ENCODE peak calls at places on chromosomes 2 and 18, in four cellular contexts. C, F, U and K are unnamed samples.

GRCh38 chr2:210456571-210456970 is 20.0 kb downstream of the LANCL1 start:
- DNase-seq in F (no peak), U (no peak), C (no peak), K (no peak)

GRCh38 chr18:79883461-79884295 is 67.8 kb downstream of the SLC66A2 start:
- DNase-seq in F (no peak), U (no peak), C (no peak), K (no peak)

GRCh38 chr18:59395226-59396175 is 36.4 kb upstream of the LMAN1 start:
- DNase-seq in F (no peak), C (no peak), U (no peak), K (no peak)

GRCh38 chr2:174634130-174635014 is 36.8 kb upstream of the WIPF1 start:
- DNase-seq in F (peak), U (peak), C (no peak), K (no peak)

GRCh38 chr2:192126912-192127311 is 67.8 kb downstream of the TMEFF2 start:
- DNase-seq in F (no peak), C (no peak), U (no peak), K (no peak)

GRCh38 chr2:196226058-196226747 is 54.8 kb upstream of the STK17B start:
- DNase-seq in U (no peak), C (no peak), F (no peak), K (no peak)

GRCh38 chr18:11994708-11995444 is 13.6 kb downstream of the IMPA2 start:
- DNase-seq in F (no peak), C (peak), U (no peak), K (no peak)

GRCh38 chr2:9675369-9676351 is 44.9 kb upstream of the YWHAQ start:
- DNase-seq in F (no peak), U (no peak), C (no peak), K (peak)

GRCh38 chr2:242030226-242030575 is 160.7 kb downstream of the RTP5 start:
- DNase-seq in C (no peak), U (no peak), F (no peak), K (no peak)

GRCh38 chr2:207879536-207879935 is 109.8 kb upstream of the FZD5 start:
- DNase-seq in U (no peak), F (no peak), C (peak), K (no peak)

GRCh38 chr18:77106331-77106730 is 26.3 kb downstream of the MBP start:
- DNase-seq in U (no peak), F (peak), C (no peak), K (no peak)

GRCh38 chr2:189519631-189520387 is 60.8 kb downstream of the SLC40A1 start:
- DNase-seq in F (no peak), U (no peak), C (no peak), K (no peak)

GRCh38 chr2:159202568-159203071 is 83.9 kb downstream of the WDSUB1 start:
- DNase-seq in C (peak), U (no peak), F (no peak), K (no peak)

GRCh38 chr2:1721706-1722483 is 22.4 kb downstream of the PXDN start:
- DNase-seq in F (no peak), U (no peak), C (no peak), K (no peak)

GRCh38 chr2:120229341-120229740 is 6.1 kb upstream of the TMEM185B start:
- DNase-seq in U (no peak), F (no peak), C (no peak), K (no peak)

GRCh38 chr2:55809875-55810620 is 113.5 kb downstream of the EFEMP1 start:
- DNase-seq in U (no peak), F (no peak), C (no peak), K (no peak)
- TF ChIP-seq CBX5 in U (no peak), F (no peak), C (no peak), K (no peak)

GRCh38 chr2:23478933-23479683 is 94.1 kb downstream of the KLHL29 start:
- DNase-seq in F (no peak), C (no peak), U (no peak), K (no peak)

GRCh38 chr2:23475473-23475872 is 90.5 kb downstream of the KLHL29 start:
- DNase-seq in U (no peak), F (no peak), C (no peak), K (no peak)

GRCh38 chr2:23477392-23477791 is 92.4 kb downstream of the KLHL29 start:
- DNase-seq in U (no peak), C (no peak), F (no peak), K (no peak)

GRCh38 chr2:23476786-23477185 is 91.8 kb downstream of the KLHL29 start:
- DNase-seq in C (no peak), F (no peak), U (no peak), K (no peak)

GRCh38 chr2:23478087-23478932 is 93.3 kb downstream of the KLHL29 start:
- DNase-seq in U (no peak), F (no peak), C (no peak), K (no peak)
- TF ChIP-seq CBX5 in U (no peak), F (no peak), C (no peak), K (no peak)

GRCh38 chr2:61952291-61952690 is 46.8 kb downstream of the COMMD1 start:
- DNase-seq in U (no peak), F (no peak), C (no peak), K (no peak)

GRCh38 chr2:61950571-61951315 is 45.3 kb downstream of the COMMD1 start:
- DNase-seq in F (no peak), C (peak), U (no peak), K (no peak)

GRCh38 chr2:61950133-61950560 is 44.7 kb downstream of the COMMD1 start:
- DNase-seq in F (no peak), C (no peak), U (no peak), K (no peak)

GRCh38 chr2:61949458-61950107 is 44.1 kb downstream of the COMMD1 start:
- DNase-seq in C (no peak), F (no peak), U (no peak), K (no peak)

DNA sequence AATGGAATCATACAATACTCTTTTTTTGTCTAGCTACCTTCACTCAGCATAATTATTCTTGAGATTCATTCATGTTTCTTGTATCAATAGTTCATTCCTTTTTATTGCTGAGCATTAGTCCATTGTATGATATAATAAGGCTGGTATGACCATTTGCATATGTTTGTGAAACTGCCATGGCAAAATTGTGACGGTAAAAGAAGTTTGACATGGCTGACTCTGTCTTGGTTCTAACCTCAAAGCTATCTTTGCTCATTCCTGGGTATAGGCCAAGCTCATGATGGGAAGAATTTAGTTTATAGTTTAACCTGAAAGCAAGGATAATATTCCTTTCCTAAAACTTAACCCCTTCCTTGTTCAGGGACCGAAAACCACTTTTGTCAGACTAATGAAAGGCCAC is 46.4 kb downstream of the COMMD1 start:
- DNase-seq in C (no peak), U (no peak), F (no peak), K (no peak)
- TF ChIP-seq CBX5 in C (no peak), U (no peak), F (no peak), K (no peak)

GRCh38 chr2:134774786-134775641 is 56.2 kb upstream of the TMEM163 start:
- DNase-seq in U (no peak), F (no peak), C (no peak), K (no peak)

GRCh38 chr2:134772493-134773169 is 53.8 kb upstream of the TMEM163 start:
- DNase-seq in C (no peak), U (no peak), F (no peak), K (no peak)

GRCh38 chr2:134771313-134771801 is 52.6 kb upstream of the TMEM163 start:
- DNase-seq in C (no peak), U (no peak), F (no peak), K (no peak)

GRCh38 chr2:134774074-134774742 is 55.4 kb upstream of the TMEM163 start:
- DNase-seq in C (no peak), F (peak), U (no peak), K (no peak)

DNA sequence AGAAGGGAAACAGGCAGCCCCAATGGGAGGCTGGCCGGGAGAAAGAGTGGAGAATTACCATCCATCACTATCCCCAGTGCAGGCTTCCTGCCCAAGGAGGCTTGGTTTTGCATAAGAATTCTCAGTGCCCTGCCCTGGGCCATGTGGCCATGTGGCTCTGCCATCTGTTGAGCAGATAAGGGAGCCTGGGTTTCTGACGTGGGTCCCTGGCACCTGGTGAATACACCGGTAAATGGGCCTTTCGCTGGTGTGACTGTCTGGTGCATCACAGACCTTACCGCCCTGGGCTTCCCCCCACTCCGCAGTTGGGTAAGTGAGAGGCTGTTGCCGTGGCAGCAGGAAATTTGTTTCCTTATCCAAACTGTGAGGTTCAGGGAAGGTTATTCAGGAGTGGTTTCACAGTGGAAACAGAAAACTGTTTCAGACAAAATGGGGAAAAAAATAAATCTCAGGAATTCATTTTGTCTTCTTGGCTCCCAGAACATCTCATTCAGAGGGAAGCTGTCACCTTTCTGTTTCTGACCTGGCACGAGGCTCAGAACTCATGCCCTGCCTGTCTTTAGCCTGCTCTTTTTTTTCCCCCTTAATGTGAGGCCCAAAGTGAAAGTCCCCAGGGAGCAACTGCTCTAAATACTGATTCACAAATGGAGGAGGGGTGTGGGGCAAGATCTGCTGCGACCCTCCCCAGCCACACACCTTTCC is 54.7 kb upstream of the TMEM163 start:
- DNase-seq in U (no peak), F (no peak), C (no peak), K (peak)
- TF ChIP-seq CBX5 in U (no peak), F (no peak), C (no peak), K (no peak)

GRCh38 chr2:107248932-107249331 is 363.0 kb upstream of the ST6GAL2 start:
- DNase-seq in U (no peak), C (no peak), F (no peak), K (no peak)
- TF ChIP-seq CBX5 in U (no peak), C (no peak), F (no peak), K (no peak)

GRCh38 chr18:58213931-58214431 is 170.0 kb downstream of the NEDD4L start:
- DNase-seq in C (no peak), F (no peak), U (no peak), K (no peak)

GRCh38 chr18:58211510-58211909 is 167.5 kb downstream of the NEDD4L start:
- DNase-seq in F (no peak), U (no peak), C (no peak), K (no peak)

GRCh38 chr18:58215005-58215404 is 171.0 kb downstream of the NEDD4L start:
- DNase-seq in F (no peak), C (no peak), U (no peak), K (no peak)

GRCh38 chr18:58212274-58212673 is 168.2 kb downstream of the NEDD4L start:
- DNase-seq in C (no peak), F (no peak), U (peak), K (no peak)

GRCh38 chr18:58213445-58213844 is 169.4 kb downstream of the NEDD4L start:
- DNase-seq in C (no peak), F (no peak), U (no peak), K (no peak)
- TF ChIP-seq CBX5 in C (no peak), F (no peak), U (no peak), K (no peak)

GRCh38 chr18:44509048-44509447 is 171.6 kb upstream of the SETBP1 start:
- DNase-seq in U (no peak), C (no peak), F (no peak), K (no peak)
- TF ChIP-seq CBX5 in U (no peak), C (no peak), F (no peak), K (no peak)

GRCh38 chr2:25358249-25358815 is 16.6 kb upstream of the DNMT3A start:
- DNase-seq in C (no peak), F (no peak), U (no peak), K (no peak)
- TF ChIP-seq CBX5 in C (no peak), F (no peak), U (no peak), K (no peak)

DNA sequence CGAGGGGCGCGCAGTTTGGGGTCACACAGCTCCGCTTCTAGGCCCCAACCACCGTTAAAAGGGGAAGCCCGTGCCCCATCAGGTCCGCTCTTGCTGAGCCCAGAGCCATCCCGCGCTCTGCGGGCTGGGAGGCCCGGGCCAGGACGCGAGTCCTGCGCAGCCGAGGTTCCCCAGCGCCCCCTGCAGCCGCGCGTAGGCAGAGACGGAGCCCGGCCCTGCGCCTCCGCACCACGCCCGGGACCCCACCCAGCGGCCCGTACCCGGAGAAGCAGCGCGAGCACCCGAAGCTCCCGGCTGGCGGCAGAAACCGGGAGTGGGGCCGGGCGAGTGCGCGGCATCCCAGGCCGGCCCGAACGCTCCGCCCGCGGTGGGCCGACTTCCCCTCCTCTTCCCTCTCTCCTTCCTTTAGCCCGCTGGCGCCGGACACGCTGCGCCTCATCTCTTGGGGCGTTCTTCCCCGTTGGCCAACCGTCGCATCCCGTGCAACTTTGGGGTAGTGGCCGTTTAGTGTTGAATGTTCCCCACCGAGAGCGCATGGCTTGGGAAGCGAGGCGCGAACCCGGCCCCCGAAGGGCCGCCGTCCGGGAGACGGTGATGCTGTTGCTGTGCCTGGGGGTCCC is at the start of gene ITGA4:
- DNase-seq in U (peak), F (no peak), C (no peak), K (peak)
- TF ChIP-seq CBX5 in U (peak), F (no peak), C (no peak), K (no peak)

GRCh38 chr18:70464343-70465114 is 175.7 kb downstream of the SOCS6 start:
- DNase-seq in F (peak), U (no peak), C (peak), K (peak)
- TF ChIP-seq CBX5 in F (no peak), U (no peak), C (no peak), K (no peak)